ENCODE peak calls at places on chromosomes 5 and 9, in four cellular contexts. One of them, this sample, is unnamed.

GRCh38 chr9:90340421-90340820 is 302.2 kb downstream of the DIRAS2 start:
- DNase-seq in heart left ventricle: no peak
- DNase-seq in cardiac muscle cell: peak; percentile 88
- DNase-seq in fibroblast of lung: peak; percentile 50
- DNase-seq in this sample: peak; percentile 45

GRCh38 chr5:97528941-97529340 is 345.9 kb upstream of the RIOK2 start:
- DNase-seq in fibroblast of lung: peak; percentile 72
- DNase-seq in cardiac muscle cell: peak; percentile 70
- DNase-seq in heart left ventricle: peak; percentile 25
- DNase-seq in this sample: peak; percentile 26

GRCh38 chr9:100317706-100318105 is 35.0 kb downstream of the TEX10 start:
- DNase-seq in cardiac muscle cell: peak; percentile 35
- DNase-seq in heart left ventricle: no peak
- DNase-seq in fibroblast of lung: peak; percentile 68
- DNase-seq in this sample: no peak

GRCh38 chr9:27468450-27469110 is 55.5 kb upstream of the IFNK start:
- DNase-seq in heart left ventricle: no peak
- DNase-seq in fibroblast of lung: peak; percentile 29
- DNase-seq in cardiac muscle cell: peak; percentile 42
- DNase-seq in this sample: no peak

GRCh38 chr5:102666164-102666951 is 88.7 kb upstream of the PAM start:
- DNase-seq in cardiac muscle cell: peak; percentile 3
- DNase-seq in fibroblast of lung: peak; percentile 61
- DNase-seq in heart left ventricle: no peak
- DNase-seq in this sample: no peak

GRCh38 chr5:59562756-59563389 is 330.7 kb downstream of the PDE4D start:
- DNase-seq in fibroblast of lung: peak; percentile 81
- DNase-seq in cardiac muscle cell: no peak
- DNase-seq in heart left ventricle: no peak
- DNase-seq in this sample: no peak

GRCh38 chr5:73066466-73066865 is 53.9 kb upstream of the TMEM171 start:
- DNase-seq in fibroblast of lung: peak; percentile 86
- DNase-seq in heart left ventricle: no peak
- DNase-seq in cardiac muscle cell: peak; percentile 35
- DNase-seq in this sample: no peak

GRCh38 chr5:168273056-168273980 is 18.1 kb upstream of the WWC1 start:
- DNase-seq in cardiac muscle cell: no peak
- DNase-seq in fibroblast of lung: no peak
- DNase-seq in heart left ventricle: no peak
- DNase-seq in this sample: no peak

GRCh38 chr5:88787856-88788255 is 95.1 kb downstream of the MEF2C start:
- DNase-seq in cardiac muscle cell: no peak
- DNase-seq in fibroblast of lung: peak; percentile 62
- DNase-seq in heart left ventricle: no peak
- DNase-seq in this sample: peak; percentile 81

GRCh38 chr5:61245486-61245885 is 83.2 kb upstream of the SMIM15 start:
- DNase-seq in fibroblast of lung: peak; percentile 45
- DNase-seq in heart left ventricle: no peak
- DNase-seq in cardiac muscle cell: peak; percentile 64
- DNase-seq in this sample: no peak

GRCh38 chr5:14164764-14165163 is 21.6 kb downstream of the TRIO start:
- DNase-seq in fibroblast of lung: no peak
- DNase-seq in cardiac muscle cell: no peak
- DNase-seq in heart left ventricle: no peak
- DNase-seq in this sample: no peak

GRCh38 chr5:149386166-149386565 is 7.1 kb upstream of the IL17B start:
- DNase-seq in heart left ventricle: peak; percentile 37
- DNase-seq in cardiac muscle cell: peak; percentile 26
- DNase-seq in fibroblast of lung: no peak
- DNase-seq in this sample: no peak

GRCh38 chr5:170747851-170748250 is 35.7 kb upstream of the GABRP start:
- DNase-seq in heart left ventricle: peak; percentile 47
- DNase-seq in cardiac muscle cell: peak; percentile 28
- DNase-seq in fibroblast of lung: no peak
- DNase-seq in this sample: peak; percentile 33

GRCh38 chr9:36827593-36827992 is 206.5 kb downstream of the PAX5 start:
- DNase-seq in heart left ventricle: no peak
- DNase-seq in cardiac muscle cell: no peak
- DNase-seq in fibroblast of lung: no peak
- DNase-seq in this sample: no peak

GRCh38 chr5:98839469-98840383 is 66.3 kb downstream of the RGMB start:
- DNase-seq in cardiac muscle cell: peak; percentile 59
- DNase-seq in fibroblast of lung: peak; percentile 20
- DNase-seq in heart left ventricle: no peak
- DNase-seq in this sample: no peak

GRCh38 chr5:55633574-55634203 is 78.4 kb downstream of the SLC38A9 start:
- DNase-seq in heart left ventricle: peak; percentile 74
- DNase-seq in cardiac muscle cell: peak; percentile 43
- DNase-seq in fibroblast of lung: peak; percentile 88
- DNase-seq in this sample: peak; percentile 39

GRCh38 chr9:126700903-126701819 is 87.4 kb downstream of the LMX1B start:
- DNase-seq in fibroblast of lung: no peak
- DNase-seq in heart left ventricle: no peak
- DNase-seq in cardiac muscle cell: no peak
- DNase-seq in this sample: no peak

GRCh38 chr5:136769900-136770684 is 404.7 kb upstream of the TRPC7 start:
- DNase-seq in heart left ventricle: peak; percentile 68
- DNase-seq in cardiac muscle cell: peak; percentile 86
- DNase-seq in fibroblast of lung: peak; percentile 52
- DNase-seq in this sample: peak; percentile 67

GRCh38 chr9:88313364-88314220 is 74.7 kb upstream of the SPIN1 start:
- DNase-seq in heart left ventricle: no peak
- DNase-seq in fibroblast of lung: peak; percentile 12
- DNase-seq in cardiac muscle cell: no peak
- DNase-seq in this sample: no peak

GRCh38 chr9:127684576-127684975 is 22.2 kb upstream of the CFAP157 start:
- DNase-seq in heart left ventricle: no peak
- DNase-seq in cardiac muscle cell: peak; percentile 18
- DNase-seq in fibroblast of lung: peak; percentile 56
- DNase-seq in this sample: peak; percentile 72

GRCh38 chr5:123035320-123035949 is 1.1 kb downstream of the PPIC start:
- DNase-seq in cardiac muscle cell: peak; percentile 29
- DNase-seq in fibroblast of lung: peak; percentile 48
- DNase-seq in heart left ventricle: peak; percentile 58
- DNase-seq in this sample: peak; percentile 24

GRCh38 chr5:113382736-113383135 is 52.1 kb downstream of the TSSK1B start:
- DNase-seq in heart left ventricle: no peak
- DNase-seq in cardiac muscle cell: no peak
- DNase-seq in fibroblast of lung: no peak
- DNase-seq in this sample: peak; percentile 26

GRCh38 chr5:136197462-136198142 is 4.6 kb upstream of the SMIM32 start:
- DNase-seq in heart left ventricle: no peak
- DNase-seq in cardiac muscle cell: no peak
- DNase-seq in fibroblast of lung: no peak
- DNase-seq in this sample: peak; percentile 21

GRCh38 chr5:1823381-1824034 is 22.3 kb downstream of the NDUFS6 start:
- DNase-seq in fibroblast of lung: no peak
- DNase-seq in heart left ventricle: no peak
- DNase-seq in cardiac muscle cell: no peak
- DNase-seq in this sample: no peak

GRCh38 chr5:116652903-116653302 is 78.3 kb upstream of the SEMA6A start:
- DNase-seq in heart left ventricle: no peak
- DNase-seq in cardiac muscle cell: peak; percentile 69
- DNase-seq in fibroblast of lung: peak; percentile 9
- DNase-seq in this sample: no peak

GRCh38 chr5:5026407-5026780 is 113.7 kb upstream of the ADAMTS16 start:
- DNase-seq in cardiac muscle cell: no peak
- DNase-seq in fibroblast of lung: no peak
- DNase-seq in heart left ventricle: no peak
- DNase-seq in this sample: peak; percentile 38

GRCh38 chr5:139968547-139969261 is 74.4 kb downstream of the NRG2 start:
- DNase-seq in heart left ventricle: peak; percentile 88
- DNase-seq in cardiac muscle cell: peak; percentile 82
- DNase-seq in fibroblast of lung: peak; percentile 61
- DNase-seq in this sample: peak; percentile 82

GRCh38 chr5:180119031-180119885 is 47.7 kb upstream of the RNF130 start:
- DNase-seq in fibroblast of lung: no peak
- DNase-seq in cardiac muscle cell: no peak
- DNase-seq in heart left ventricle: no peak
- DNase-seq in this sample: no peak

GRCh38 chr5:56279291-56279690 is 46.2 kb upstream of the ANKRD55 start:
- DNase-seq in fibroblast of lung: no peak
- DNase-seq in cardiac muscle cell: no peak
- DNase-seq in heart left ventricle: peak; percentile 51
- DNase-seq in this sample: no peak

GRCh38 chr9:113493080-113493615 is 29.6 kb downstream of the RGS3 start:
- DNase-seq in heart left ventricle: no peak
- DNase-seq in cardiac muscle cell: no peak
- DNase-seq in fibroblast of lung: no peak
- DNase-seq in this sample: no peak

GRCh38 chr5:10306806-10307205 is 896 bp downstream of the CMBL start:
- DNase-seq in heart left ventricle: no peak
- DNase-seq in fibroblast of lung: no peak
- DNase-seq in cardiac muscle cell: no peak
- DNase-seq in this sample: no peak

GRCh38 chr5:71663570-71663969 is 55.5 kb upstream of the CARTPT start:
- DNase-seq in cardiac muscle cell: no peak
- DNase-seq in fibroblast of lung: no peak
- DNase-seq in heart left ventricle: no peak
- DNase-seq in this sample: no peak

GRCh38 chr5:150750469-150750868 is 8.3 kb downstream of the DCTN4 start:
- DNase-seq in fibroblast of lung: no peak
- DNase-seq in cardiac muscle cell: no peak
- DNase-seq in heart left ventricle: no peak
- DNase-seq in this sample: no peak

GRCh38 chr5:36054646-36055045 is 12.0 kb downstream of the UGT3A2 start:
- DNase-seq in heart left ventricle: no peak
- DNase-seq in cardiac muscle cell: no peak
- DNase-seq in fibroblast of lung: no peak
- DNase-seq in this sample: no peak

GRCh38 chr5:95448836-95449235 is 57.7 kb downstream of the FAM81B start:
- DNase-seq in cardiac muscle cell: no peak
- DNase-seq in fibroblast of lung: no peak
- DNase-seq in heart left ventricle: no peak
- DNase-seq in this sample: no peak

DNA sequence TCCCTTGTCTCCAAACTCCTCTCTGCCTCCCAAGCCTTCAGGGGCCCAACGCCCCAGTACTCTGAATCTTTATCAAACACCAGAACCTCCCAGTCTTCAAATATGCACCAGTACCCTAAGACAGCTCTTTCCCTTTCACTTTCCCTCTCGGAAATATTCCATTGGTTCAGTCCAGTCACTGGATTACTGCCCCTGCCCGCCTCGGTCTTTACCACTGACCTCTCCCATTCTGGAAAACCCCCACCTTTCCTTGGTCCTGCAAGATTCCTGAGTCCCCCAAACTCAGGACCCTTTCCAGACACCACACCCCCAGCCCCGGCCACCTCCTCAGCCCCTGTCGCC is 739 bp downstream of the C5orf15 start:
- DNase-seq in fibroblast of lung: peak; percentile 51
- DNase-seq in heart left ventricle: no peak
- DNase-seq in cardiac muscle cell: peak; percentile 43
- DNase-seq in this sample: peak; percentile 50
- H3K4me3 ChIP-seq in fibroblast of lung: peak overlapping the region; percentile 85
- H3K4me3 ChIP-seq in heart left ventricle: peak overlapping the region; percentile 70
- H3K4me3 ChIP-seq in cardiac muscle cell: peak overlapping the region; percentile 74
- H3K4me3 ChIP-seq in this sample: peak overlapping the region; percentile 97

DNA sequence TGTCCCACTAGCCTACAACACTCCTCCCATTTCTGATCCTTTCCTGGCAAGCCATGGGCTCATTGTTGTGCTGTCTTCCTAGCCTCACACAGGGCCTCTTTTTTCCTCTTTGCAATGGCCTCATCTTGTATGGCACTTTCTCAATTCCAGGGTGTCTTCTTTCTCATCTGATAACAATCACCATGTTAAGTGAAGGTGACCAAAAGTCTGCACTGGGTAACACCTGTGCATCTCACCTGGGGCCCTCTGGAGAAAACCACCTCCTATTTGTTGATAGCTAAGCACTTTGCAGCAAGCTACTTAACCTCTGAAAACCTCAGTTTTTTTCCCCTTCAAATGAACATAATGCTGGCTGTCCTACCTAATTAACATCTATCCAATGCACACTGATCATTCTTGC is 60.2 kb upstream of the STK32A start:
- DNase-seq in cardiac muscle cell: no peak
- DNase-seq in heart left ventricle: no peak
- DNase-seq in fibroblast of lung: no peak
- DNase-seq in this sample: no peak
- H3K27me3 ChIP-seq in cardiac muscle cell: no peaks in the 10 kb centered on the region
- H3K27me3 ChIP-seq in heart left ventricle: no peaks in the 10 kb centered on the region
- H3K27me3 ChIP-seq in fibroblast of lung: no peaks in the 10 kb centered on the region
- H3K27me3 ChIP-seq in this sample: peaks cover 14% of the 10 kb centered on the region

GRCh38 chr9:134791009-134791408 is 89.6 kb upstream of the FCN2 start:
- DNase-seq in heart left ventricle: no peak
- DNase-seq in cardiac muscle cell: no peak
- DNase-seq in fibroblast of lung: no peak
- DNase-seq in this sample: no peak
- H3K36me3 ChIP-seq in heart left ventricle: peaks cover 43% of the 10 kb centered on the region
- H3K36me3 ChIP-seq in cardiac muscle cell: no peaks in the 10 kb centered on the region
- H3K36me3 ChIP-seq in fibroblast of lung: peaks cover 41% of the 10 kb centered on the region
- H3K36me3 ChIP-seq in this sample: peaks cover 7% of the 10 kb centered on the region

GRCh38 chr5:77631166-77631582 is 7.3 kb downstream of the OTP start:
- DNase-seq in fibroblast of lung: no peak
- DNase-seq in cardiac muscle cell: no peak
- DNase-seq in heart left ventricle: no peak
- DNase-seq in this sample: no peak
- H3K4me3 ChIP-seq in fibroblast of lung: no peak overlapping the region
- H3K4me3 ChIP-seq in cardiac muscle cell: peak overlapping the region; percentile 35
- H3K4me3 ChIP-seq in heart left ventricle: no peak overlapping the region
- H3K4me3 ChIP-seq in this sample: peak overlapping the region; percentile 55

DNA sequence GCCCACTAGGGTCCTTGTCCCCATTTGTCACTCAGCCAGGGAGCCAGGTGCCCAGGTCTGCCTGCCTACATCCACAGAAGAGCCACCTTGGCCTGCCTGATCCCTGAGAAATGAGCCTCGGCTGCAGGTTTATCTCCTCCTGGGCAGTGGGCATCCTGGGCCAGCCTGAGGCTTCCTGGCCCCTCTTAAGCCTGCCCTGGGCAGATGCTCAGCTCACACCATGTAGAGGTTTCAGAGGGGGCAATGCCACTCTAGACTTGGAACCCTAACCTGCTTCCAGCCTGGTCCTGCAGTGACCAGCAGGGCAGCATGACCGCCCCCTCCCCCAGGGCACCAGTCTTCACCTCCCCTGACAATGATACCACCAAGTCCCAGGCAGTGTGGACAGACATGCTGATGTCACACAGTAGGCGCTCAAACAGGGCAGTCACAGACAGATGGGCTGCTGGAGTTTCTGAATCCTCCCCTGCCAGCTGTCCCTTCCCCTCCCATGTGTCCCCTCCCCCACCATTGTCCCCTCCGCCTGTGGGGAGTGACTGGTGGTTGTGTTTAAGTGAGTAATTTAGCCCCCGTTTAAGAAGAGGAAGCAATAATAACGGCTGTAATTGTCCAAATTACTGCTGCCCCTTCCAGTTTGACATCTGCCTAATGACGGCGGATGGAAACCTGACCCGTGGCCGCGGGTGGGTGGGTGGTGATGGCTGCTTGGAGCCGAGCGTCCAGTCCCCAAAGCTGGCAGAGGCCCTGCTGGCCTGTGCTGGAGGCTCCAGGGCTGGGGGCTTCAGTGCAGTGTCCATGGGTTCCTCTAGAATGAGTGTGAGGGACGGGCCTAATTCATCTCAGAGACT is 147.8 kb downstream of the BARX1 start:
- DNase-seq in cardiac muscle cell: no peak
- DNase-seq in heart left ventricle: no peak
- DNase-seq in fibroblast of lung: no peak
- DNase-seq in this sample: no peak
- H3K27me3 ChIP-seq in cardiac muscle cell: no peaks in the 10 kb centered on the region
- H3K27me3 ChIP-seq in heart left ventricle: peaks cover 25% of the 10 kb centered on the region
- H3K27me3 ChIP-seq in fibroblast of lung: no peaks in the 10 kb centered on the region
- H3K27me3 ChIP-seq in this sample: no peaks in the 10 kb centered on the region

This sample was measured in MG63.